ENCODE peak calls at places on chromosomes 6 and 20, in four cellular contexts. One of them, this sample, is unnamed.

GRCh38 chr6:27847706-27848105 is 64.5 kb downstream of the OR2B2 start:
- DNase-seq in K562: no peak
- DNase-seq in HepG2: no peak
- DNase-seq in GM12878: no peak
- DNase-seq in this sample: no peak

GRCh38 chr6:29631860-29632731 is 887 bp downstream of the GABBR1 start:
- DNase-seq in K562: peak
- DNase-seq in HepG2: no peak
- DNase-seq in GM12878: no peak
- DNase-seq in this sample: peak

GRCh38 chr20:36658300-36658699 is 12.3 kb upstream of the SLA2 start:
- DNase-seq in K562: no peak
- DNase-seq in HepG2: no peak
- DNase-seq in GM12878: no peak
- DNase-seq in this sample: no peak

GRCh38 chr6:138240476-138241245 is 22.4 kb upstream of the PBOV1 start:
- DNase-seq in K562: no peak
- DNase-seq in HepG2: no peak
- DNase-seq in GM12878: no peak
- DNase-seq in this sample: no peak

GRCh38 chr6:157997893-157998608 is 16.4 kb downstream of the SYNJ2 start:
- DNase-seq in K562: no peak
- DNase-seq in HepG2: no peak
- DNase-seq in GM12878: no peak
- DNase-seq in this sample: no peak

GRCh38 chr20:59752101-59752586 is 147.8 kb downstream of the PHACTR3 start:
- DNase-seq in K562: no peak
- DNase-seq in HepG2: no peak
- DNase-seq in GM12878: peak
- DNase-seq in this sample: no peak

GRCh38 chr6:137799950-137800568 is 67.0 kb upstream of the TNFAIP3 start:
- DNase-seq in K562: peak
- DNase-seq in HepG2: peak
- DNase-seq in GM12878: no peak
- DNase-seq in this sample: no peak

GRCh38 chr6:14639983-14640599 is 522.5 kb downstream of the CD83 start:
- DNase-seq in K562: no peak
- DNase-seq in HepG2: no peak
- DNase-seq in GM12878: no peak
- DNase-seq in this sample: peak

GRCh38 chr6:118281291-118281690 is 266.8 kb upstream of the PLN start:
- DNase-seq in K562: no peak
- DNase-seq in HepG2: peak
- DNase-seq in GM12878: no peak
- DNase-seq in this sample: no peak

GRCh38 chr6:142844065-142844755 is 100.8 kb downstream of the HIVEP2 start:
- DNase-seq in K562: no peak
- DNase-seq in HepG2: no peak
- DNase-seq in GM12878: no peak
- DNase-seq in this sample: no peak

GRCh38 chr6:131914967-131915751 is 36.0 kb downstream of the CCN2 start:
- DNase-seq in K562: peak
- DNase-seq in HepG2: peak
- DNase-seq in GM12878: peak
- DNase-seq in this sample: no peak

GRCh38 chr6:157056275-157056674 is 267.0 kb downstream of the TMEM242 start:
- DNase-seq in K562: no peak
- DNase-seq in HepG2: no peak
- DNase-seq in GM12878: no peak
- DNase-seq in this sample: no peak

GRCh38 chr20:42938486-42939205 is 251.1 kb downstream of the PTPRT start:
- DNase-seq in K562: no peak
- DNase-seq in HepG2: no peak
- DNase-seq in GM12878: no peak
- DNase-seq in this sample: no peak

GRCh38 chr20:25586877-25587276 is 1.5 kb upstream of the NINL start:
- DNase-seq in K562: no peak
- DNase-seq in HepG2: no peak
- DNase-seq in GM12878: no peak
- DNase-seq in this sample: no peak

GRCh38 chr20:25588491-25588890 is 3.2 kb upstream of the NINL start:
- DNase-seq in K562: no peak
- DNase-seq in HepG2: no peak
- DNase-seq in GM12878: no peak
- DNase-seq in this sample: no peak

GRCh38 chr20:25587536-25587935 is 2.2 kb upstream of the NINL start:
- DNase-seq in K562: no peak
- DNase-seq in HepG2: no peak
- DNase-seq in GM12878: no peak
- DNase-seq in this sample: no peak

GRCh38 chr20:25580711-25581110 is 4.6 kb downstream of the NINL start:
- DNase-seq in K562: no peak
- DNase-seq in HepG2: no peak
- DNase-seq in GM12878: no peak
- DNase-seq in this sample: no peak

DNA sequence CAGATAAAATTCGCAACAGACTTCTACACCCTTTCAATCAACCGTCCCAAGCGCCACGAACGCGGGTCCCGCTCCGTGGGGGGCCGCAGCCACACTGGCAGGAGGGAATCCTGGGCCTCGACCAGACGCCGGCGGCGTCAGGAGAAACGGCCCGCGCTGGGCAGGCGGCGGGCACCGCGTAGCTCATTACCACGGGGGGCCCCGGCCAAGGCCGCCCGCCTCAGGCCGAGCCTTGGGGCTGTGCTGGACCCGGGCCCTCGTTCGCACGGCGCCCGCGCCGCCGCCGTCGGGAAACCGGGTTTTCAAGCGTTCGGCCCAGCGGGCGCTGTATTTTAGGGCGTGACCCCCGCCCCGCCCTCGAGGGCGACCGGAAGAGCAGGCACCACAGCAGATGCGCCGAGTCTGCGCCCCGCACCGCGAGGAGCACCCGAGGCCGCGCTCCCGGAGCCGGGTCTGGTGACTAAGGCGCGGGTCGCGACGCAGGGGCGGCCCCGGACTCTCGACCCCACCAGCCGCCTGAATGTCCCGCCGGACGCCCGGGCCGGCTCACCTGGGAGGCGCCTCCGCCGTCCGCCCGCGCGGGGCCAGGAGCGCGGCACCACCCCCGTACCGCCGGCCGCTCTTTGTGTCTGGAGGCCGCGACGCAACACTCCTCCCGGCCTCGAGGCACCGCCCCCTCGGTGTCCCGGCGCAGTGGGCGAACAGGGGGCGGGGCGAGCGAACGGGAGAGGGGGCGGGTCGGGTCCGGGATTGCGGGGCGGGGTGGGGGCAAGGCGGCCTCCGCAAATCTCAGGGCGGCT is at the start of gene NINL:
- DNase-seq in K562: peak
- DNase-seq in HepG2: peak
- DNase-seq in GM12878: no peak
- DNase-seq in this sample: peak
- TF ChIP-seq CBFB in K562: no peak
- TF ChIP-seq CBFB in HepG2: peak
- TF ChIP-seq CBFB in GM12878: no peak
- TF ChIP-seq CBFB in this sample: peak

GRCh38 chr6:12545837-12546658 is 170.5 kb upstream of the PHACTR1 start:
- DNase-seq in K562: no peak
- DNase-seq in HepG2: no peak
- DNase-seq in GM12878: no peak
- DNase-seq in this sample: no peak
- TF ChIP-seq USF2 in K562: no peak
- TF ChIP-seq USF2 in HepG2: no peak
- TF ChIP-seq USF2 in GM12878: no peak
- TF ChIP-seq USF2 in this sample: no peak

GRCh38 chr6:166541876-166542579 is 44.5 kb downstream of the RAMACL start:
- DNase-seq in K562: no peak
- DNase-seq in HepG2: no peak
- DNase-seq in GM12878: no peak
- DNase-seq in this sample: no peak

GRCh38 chr6:166541366-166541765 is 45.1 kb downstream of the RAMACL start:
- DNase-seq in K562: no peak
- DNase-seq in HepG2: no peak
- DNase-seq in GM12878: no peak
- DNase-seq in this sample: no peak

GRCh38 chr6:166542580-166542912 is 43.9 kb downstream of the RAMACL start:
- DNase-seq in K562: no peak
- DNase-seq in HepG2: no peak
- DNase-seq in GM12878: no peak
- DNase-seq in this sample: peak

GRCh38 chr6:166538297-166539010 is 48.0 kb downstream of the RAMACL start:
- DNase-seq in K562: no peak
- DNase-seq in HepG2: no peak
- DNase-seq in GM12878: no peak
- DNase-seq in this sample: no peak

GRCh38 chr6:166540631-166541331 is 45.7 kb downstream of the RAMACL start:
- DNase-seq in K562: peak
- DNase-seq in HepG2: no peak
- DNase-seq in GM12878: peak
- DNase-seq in this sample: no peak
- TF ChIP-seq CBFB in K562: no peak
- TF ChIP-seq CBFB in HepG2: no peak
- TF ChIP-seq CBFB in GM12878: no peak
- TF ChIP-seq CBFB in this sample: no peak

GRCh38 chr20:19709635-19710335 is 48.3 kb upstream of the RIN2 start:
- DNase-seq in K562: no peak
- DNase-seq in HepG2: no peak
- DNase-seq in GM12878: no peak
- DNase-seq in this sample: no peak

GRCh38 chr20:19713851-19714716 is 44.0 kb upstream of the RIN2 start:
- DNase-seq in K562: no peak
- DNase-seq in HepG2: no peak
- DNase-seq in GM12878: no peak
- DNase-seq in this sample: no peak

GRCh38 chr20:19711126-19711525 is 46.9 kb upstream of the RIN2 start:
- DNase-seq in K562: no peak
- DNase-seq in HepG2: no peak
- DNase-seq in GM12878: no peak
- DNase-seq in this sample: no peak

GRCh38 chr20:19710336-19710721 is 47.7 kb upstream of the RIN2 start:
- DNase-seq in K562: no peak
- DNase-seq in HepG2: no peak
- DNase-seq in GM12878: no peak
- DNase-seq in this sample: no peak

DNA sequence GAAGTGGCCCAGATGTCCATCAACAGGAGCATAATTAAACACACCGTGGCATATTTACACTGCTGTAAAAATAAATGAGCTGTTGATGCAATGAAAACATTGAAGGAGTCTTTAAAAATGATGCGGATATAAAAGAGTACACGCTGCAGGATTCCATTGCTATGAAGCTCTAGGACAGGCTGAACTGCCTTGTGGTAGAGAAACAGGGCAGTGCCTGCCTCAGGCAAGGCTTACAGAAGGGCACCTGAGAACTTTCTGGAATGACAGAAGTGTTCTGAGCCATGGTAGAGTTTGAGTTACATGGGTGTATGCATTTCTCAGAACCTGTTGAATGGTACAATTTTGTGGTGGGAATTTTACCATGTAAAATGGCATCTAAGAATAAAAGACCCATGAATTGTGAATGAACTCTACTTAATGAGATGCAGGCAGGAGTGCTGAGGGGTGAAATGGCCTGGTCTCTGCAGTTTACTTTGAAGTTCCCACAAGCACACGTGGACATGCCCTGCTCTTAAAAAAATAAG is 45.3 kb upstream of the RIN2 start:
- DNase-seq in K562: no peak
- DNase-seq in HepG2: no peak
- DNase-seq in GM12878: no peak
- DNase-seq in this sample: no peak
- TF ChIP-seq USF2 in K562: no peak
- TF ChIP-seq USF2 in HepG2: no peak
- TF ChIP-seq USF2 in GM12878: no peak
- TF ChIP-seq USF2 in this sample: no peak

GRCh38 chr20:20331796-20332195 is 36.1 kb upstream of the INSM1 start:
- DNase-seq in K562: no peak
- DNase-seq in HepG2: no peak
- DNase-seq in GM12878: no peak
- DNase-seq in this sample: no peak
- TF ChIP-seq CBFB in K562: no peak
- TF ChIP-seq CBFB in HepG2: no peak
- TF ChIP-seq CBFB in GM12878: no peak
- TF ChIP-seq CBFB in this sample: no peak

DNA sequence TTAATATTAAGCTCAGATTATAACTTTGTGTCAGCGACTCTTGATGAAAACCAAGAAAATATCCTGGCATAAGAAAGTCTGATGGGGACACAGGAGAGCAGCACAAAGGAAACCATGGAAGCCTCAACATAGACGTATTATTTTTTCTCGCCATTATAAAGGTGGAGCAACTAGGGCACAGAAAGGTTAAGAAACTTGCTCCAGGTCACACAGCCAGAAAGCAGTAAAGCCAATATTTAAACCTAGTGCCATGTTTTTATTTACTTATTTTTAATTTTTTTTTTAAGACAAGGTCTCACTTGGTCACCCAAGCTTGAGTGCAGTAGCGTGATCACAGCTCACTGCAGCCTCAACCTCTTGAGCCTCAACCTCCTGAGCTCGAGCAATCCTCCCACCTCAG is 259.3 kb downstream of the PREX1 start:
- DNase-seq in K562: no peak
- DNase-seq in HepG2: no peak
- DNase-seq in GM12878: no peak
- DNase-seq in this sample: no peak
- TF ChIP-seq USF2 in K562: no peak
- TF ChIP-seq USF2 in HepG2: no peak
- TF ChIP-seq USF2 in GM12878: no peak
- TF ChIP-seq USF2 in this sample: no peak

GRCh38 chr6:9361749-9362148 is 926.4 kb upstream of the SLC35B3 start:
- DNase-seq in K562: no peak
- DNase-seq in HepG2: no peak
- DNase-seq in GM12878: no peak
- DNase-seq in this sample: no peak

GRCh38 chr6:9365378-9365777 is 930.0 kb upstream of the SLC35B3 start:
- DNase-seq in K562: no peak
- DNase-seq in HepG2: no peak
- DNase-seq in GM12878: no peak
- DNase-seq in this sample: no peak

DNA sequence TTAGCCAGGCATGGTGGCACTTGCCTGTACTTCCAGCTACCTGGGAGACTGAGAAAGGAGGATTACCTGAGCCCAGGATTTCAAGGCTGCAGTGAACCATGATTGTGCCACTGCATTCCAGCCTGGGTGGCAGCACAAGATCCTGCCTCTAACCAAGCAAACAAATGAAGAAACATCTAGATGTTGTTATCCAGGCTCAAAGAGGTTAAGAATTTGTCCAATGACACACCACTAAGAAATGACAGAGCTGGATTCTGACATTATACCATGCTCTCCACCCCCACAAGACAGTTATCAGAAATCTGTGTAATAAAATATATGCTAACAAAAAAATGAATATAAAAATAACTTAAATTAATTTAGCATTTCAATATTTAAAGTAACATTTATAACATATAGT is 925.5 kb upstream of the SLC35B3 start:
- DNase-seq in K562: no peak
- DNase-seq in HepG2: no peak
- DNase-seq in GM12878: no peak
- DNase-seq in this sample: no peak
- TF ChIP-seq CBFB in K562: no peak
- TF ChIP-seq CBFB in HepG2: no peak
- TF ChIP-seq CBFB in GM12878: no peak
- TF ChIP-seq CBFB in this sample: no peak

This sample was measured in WTC11.